ENCODE peak calls at places on chromosome 17, in five cellular contexts. Z is prostate gland, U is esophagus squamous epithelium, Y is adrenal gland, Q is testis. D is an unnamed sample.

GRCh38 chr17:3512512-3513171 is 36.8 kb downstream of the ASPA start:
- DNase-seq in Y (no peak), U (no peak), Q (peak), Z (no peak), D (no peak)

GRCh38 chr17:69717819-69718218 is 303.3 kb downstream of the MAP2K6 start:
- DNase-seq in Q (no peak), U (no peak), Z (no peak), Y (no peak), D (no peak)

GRCh38 chr17:77726549-77726957 is 231.9 kb upstream of the TNRC6C start:
- DNase-seq in Z (no peak), Q (no peak), U (no peak), Y (no peak), D (no peak)

GRCh38 chr17:11705111-11705510 is 106.8 kb downstream of the DNAH9 start:
- DNase-seq in Z (no peak), Y (no peak), Q (no peak), U (no peak), D (no peak)

GRCh38 chr17:77959926-77960521 is 1.5 kb downstream of the TNRC6C start:
- DNase-seq in Z (no peak), U (no peak), Y (no peak), Q (no peak), D (no peak)

GRCh38 chr17:35428229-35428628 is 4.1 kb downstream of the SLFN12 start:
- DNase-seq in Z (no peak), U (no peak), Y (no peak), Q (no peak), D (no peak)

GRCh38 chr17:44376124-44376523 is 12.5 kb upstream of the FAM171A2 start:
- DNase-seq in Y (peak), U (no peak), Z (no peak), Q (peak), D (peak)

GRCh38 chr17:67056746-67057490 is 12.6 kb downstream of the CACNG1 start:
- DNase-seq in Z (no peak), U (no peak), Y (no peak), Q (no peak), D (no peak)

GRCh38 chr17:1398028-1398427 is 2.0 kb downstream of the YWHAE start:
- DNase-seq in U (no peak), Z (no peak), Y (no peak), Q (peak), D (no peak)

GRCh38 chr17:28760987-28761562 is 17.3 kb downstream of the TRAF4 start:
- DNase-seq in Q (no peak), Y (peak), Z (peak), U (no peak), D (no peak)

GRCh38 chr17:75144816-75145511 is 9.3 kb downstream of the JPT1 start:
- DNase-seq in Q (no peak), Z (no peak), Y (no peak), U (no peak), D (no peak)

GRCh38 chr17:3914319-3914685 is 2.0 kb downstream of the P2RX1 start:
- DNase-seq in Q (no peak), U (no peak), Y (no peak), Z (no peak), D (no peak)

GRCh38 chr17:13287226-13287625 is 269.4 kb upstream of the ELAC2 start:
- DNase-seq in Z (peak), Y (no peak), U (no peak), Q (no peak), D (no peak)

GRCh38 chr17:50578173-50578572 is 17.7 kb downstream of the CACNA1G start:
- DNase-seq in U (no peak), Z (no peak), Q (no peak), Y (no peak), D (no peak)

GRCh38 chr17:2388020-2388704 is 12.7 kb downstream of the MNT start:
- DNase-seq in Y (no peak), U (no peak), Q (no peak), Z (no peak), D (no peak)

GRCh38 chr17:64615025-64615677 is 47.0 kb downstream of the SMURF2 start:
- DNase-seq in Y (no peak), Q (no peak), Z (no peak), U (no peak), D (no peak)

GRCh38 chr17:75317671-75318070 is 28.4 kb upstream of the SLC25A19 start:
- DNase-seq in Y (no peak), Z (no peak), Q (no peak), U (no peak), D (no peak)

GRCh38 chr17:16378631-16379282 is 2.1 kb upstream of the UBB start:
- DNase-seq in Q (peak), Y (no peak), Z (peak), U (no peak), D (no peak)

GRCh38 chr17:2710804-2711607 is 558 bp downstream of the CLUH start:
- DNase-seq in Q (no peak), Y (no peak), Z (no peak), U (no peak), D (no peak)

GRCh38 chr17:78974635-78975591 is 4.8 kb downstream of the LGALS3BP start:
- DNase-seq in Y (peak), Z (peak), U (no peak), Q (peak), D (no peak)
- TF ChIP-seq POLR2A in Y (no peak), Z (no peak), U (no peak), Q (no peak), D (no peak)

GRCh38 chr17:27496501-27496943 is 40.3 kb downstream of the KSR1 start:
- DNase-seq in U (no peak), Q (no peak), Z (peak), Y (no peak), D (no peak)
- TF ChIP-seq POLR2A in U (no peak), Q (no peak), Z (no peak), Y (no peak), D (no peak)

GRCh38 chr17:39635614-39636176 is 1.2 kb upstream of the STARD3 start:
- DNase-seq in Y (no peak), Z (no peak), Q (no peak), U (no peak), D (no peak)

GRCh38 chr17:39639043-39639442 is 2.1 kb downstream of the STARD3 start:
- DNase-seq in Z (no peak), Q (no peak), U (no peak), Y (no peak), D (no peak)

GRCh38 chr17:39638317-39638716 is 1.4 kb downstream of the STARD3 start:
- DNase-seq in Z (no peak), Q (no peak), Y (no peak), U (no peak), D (no peak)

GRCh38 chr17:39636587-39636926 is 387 bp upstream of the STARD3 start:
- DNase-seq in Z (no peak), Q (no peak), U (no peak), Y (no peak), D (no peak)

DNA sequence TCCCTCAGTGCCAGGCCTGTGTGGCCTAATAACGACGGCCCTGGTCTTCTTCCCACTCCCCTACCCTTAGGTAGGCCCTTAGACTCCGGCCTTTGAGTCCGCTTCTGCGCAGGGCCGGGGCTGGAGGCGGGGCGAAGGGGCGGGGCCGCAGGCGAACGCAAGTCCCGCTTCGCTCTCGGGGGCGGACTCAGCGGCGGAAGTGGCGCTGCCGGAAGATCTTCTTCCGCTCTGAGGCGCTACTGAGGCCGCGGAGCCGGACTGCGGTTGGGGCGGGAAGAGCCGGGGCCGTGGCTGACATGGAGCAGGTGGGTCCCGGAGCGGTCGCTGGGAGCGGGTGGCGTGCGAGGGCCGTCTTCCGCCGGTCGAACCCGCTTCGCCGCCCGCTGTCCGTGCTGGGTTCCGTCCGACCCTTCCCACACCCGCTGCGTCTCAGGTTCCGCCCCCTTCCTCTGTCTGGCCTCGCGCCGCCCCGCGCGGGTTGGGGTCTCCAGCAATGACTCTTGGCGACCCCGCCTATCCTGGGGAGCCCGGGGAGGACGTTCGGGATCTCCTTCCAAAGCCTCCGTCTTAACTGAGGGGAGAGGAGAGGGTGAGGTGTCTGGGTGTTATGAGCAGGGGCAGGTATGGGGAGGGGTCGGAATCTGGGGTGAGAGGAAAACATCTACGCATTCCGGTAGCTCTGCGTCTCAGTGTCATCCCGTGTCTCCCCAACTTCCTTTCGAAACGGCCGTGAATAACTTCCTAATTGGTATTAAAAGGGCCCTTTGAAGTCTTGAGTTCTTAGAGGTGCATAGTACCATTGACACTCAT is at the start of gene STARD3:
- DNase-seq in Z (peak), Q (peak), U (peak), Y (peak), D (peak)
- TF ChIP-seq POLR2A in Z (peak), Q (peak), U (peak), Y (peak), D (peak)

DNA sequence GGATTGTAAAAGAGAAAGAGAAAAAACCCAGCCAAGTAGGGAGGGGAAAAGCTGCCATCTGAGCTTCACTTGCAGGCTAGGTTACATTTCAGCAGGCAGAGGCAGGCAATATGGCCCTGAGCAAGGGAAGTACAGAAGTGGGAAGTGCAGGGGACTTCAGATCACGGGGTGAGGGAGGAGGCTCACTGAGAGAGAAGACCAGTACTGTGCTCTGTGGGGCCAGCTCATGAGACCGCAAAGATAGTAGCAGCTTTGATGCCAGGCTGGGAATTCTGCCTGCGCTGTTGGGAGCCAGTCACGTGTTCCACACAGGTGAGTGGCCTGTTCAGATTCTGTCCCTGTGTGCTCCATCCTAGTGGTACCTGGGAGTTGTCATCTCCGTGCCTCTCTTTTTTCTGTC is 230.7 kb downstream of the MSI2 start:
- DNase-seq in Q (peak), Z (peak), U (no peak), Y (no peak), D (no peak)
- TF ChIP-seq POLR2A in Q (no peak), Z (no peak), U (no peak), Y (no peak), D (no peak)

DNA sequence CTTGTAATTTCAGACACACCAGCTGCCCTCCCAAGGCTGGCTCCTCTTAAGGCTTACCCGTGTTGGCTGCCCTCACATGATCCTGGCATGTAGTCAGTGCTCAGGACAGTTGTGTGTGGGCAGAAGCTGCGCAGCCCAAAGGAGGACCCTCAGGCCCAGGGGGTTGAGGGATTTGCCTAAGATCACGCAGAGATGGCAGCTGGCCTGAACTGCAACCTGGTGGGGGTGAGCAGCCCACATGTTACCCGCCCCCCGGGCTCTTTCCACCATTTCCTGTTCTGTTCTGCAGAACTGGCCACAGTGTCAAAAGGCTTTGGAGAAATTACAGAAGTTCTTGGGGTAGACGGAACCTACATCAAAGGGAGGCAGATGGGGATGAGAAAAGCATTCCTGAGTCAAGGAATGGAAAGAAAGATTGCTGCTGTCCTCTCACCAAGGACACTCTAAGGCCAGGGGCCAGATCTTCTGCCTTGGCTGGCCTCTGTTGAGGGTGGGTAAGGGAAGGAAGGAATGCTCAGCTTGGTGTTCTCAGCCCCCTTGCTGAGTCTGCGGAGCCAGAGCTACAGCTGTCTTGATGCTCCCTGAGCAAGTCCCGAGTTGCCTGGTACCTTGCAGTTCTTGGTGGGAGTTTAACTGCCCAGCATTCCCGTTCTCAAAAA is 53.0 kb downstream of the EPN2 start:
- DNase-seq in Z (no peak), Y (no peak), Q (no peak), U (no peak), D (no peak)
- TF ChIP-seq POLR2A in Z (no peak), Y (no peak), Q (no peak), U (no peak), D (no peak)

DNA sequence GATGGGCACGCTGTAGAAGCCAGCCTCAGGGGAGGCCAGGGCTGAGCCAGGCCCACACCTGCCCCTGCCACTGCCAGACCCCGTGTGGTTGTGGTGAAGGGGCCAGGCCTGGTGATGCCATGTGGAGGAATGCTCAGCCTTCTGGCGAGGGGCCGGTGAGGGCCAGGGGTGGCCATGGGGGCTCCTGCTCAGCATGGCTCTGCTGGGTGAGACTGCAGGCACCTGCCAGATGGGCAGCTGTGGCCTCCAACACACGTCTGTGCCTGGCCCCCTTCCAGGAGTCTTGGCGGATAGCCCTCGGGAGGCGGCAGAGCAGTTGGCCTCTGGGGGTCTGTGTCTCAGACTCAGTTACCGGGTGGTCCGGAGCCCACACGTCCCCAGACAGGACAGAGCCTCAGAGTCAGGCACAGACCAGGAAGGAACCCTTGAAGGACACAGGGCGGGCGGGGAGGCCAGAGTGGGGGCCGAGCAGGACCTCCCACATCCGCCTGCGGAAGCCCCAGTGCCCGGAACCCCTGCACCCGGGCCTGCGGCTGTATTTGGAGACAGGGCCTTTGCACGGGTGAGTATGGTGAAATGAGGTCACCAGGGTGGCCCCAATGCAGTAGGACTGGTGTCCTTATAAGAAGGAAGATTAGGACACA is 22.5 kb upstream of the CHMP6 start:
- DNase-seq in U (no peak), Y (no peak), Q (no peak), Z (no peak), D (no peak)
- TF ChIP-seq POLR2A in U (no peak), Y (no peak), Q (no peak), Z (no peak), D (no peak)

GRCh38 chr17:73365934-73366623 is 54.3 kb upstream of the CDC42EP4 start:
- DNase-seq in Q (peak), U (no peak), Z (no peak), Y (peak), D (no peak)
- TF ChIP-seq POLR2A in Q (no peak), U (no peak), Z (no peak), Y (peak), D (no peak)

DNA sequence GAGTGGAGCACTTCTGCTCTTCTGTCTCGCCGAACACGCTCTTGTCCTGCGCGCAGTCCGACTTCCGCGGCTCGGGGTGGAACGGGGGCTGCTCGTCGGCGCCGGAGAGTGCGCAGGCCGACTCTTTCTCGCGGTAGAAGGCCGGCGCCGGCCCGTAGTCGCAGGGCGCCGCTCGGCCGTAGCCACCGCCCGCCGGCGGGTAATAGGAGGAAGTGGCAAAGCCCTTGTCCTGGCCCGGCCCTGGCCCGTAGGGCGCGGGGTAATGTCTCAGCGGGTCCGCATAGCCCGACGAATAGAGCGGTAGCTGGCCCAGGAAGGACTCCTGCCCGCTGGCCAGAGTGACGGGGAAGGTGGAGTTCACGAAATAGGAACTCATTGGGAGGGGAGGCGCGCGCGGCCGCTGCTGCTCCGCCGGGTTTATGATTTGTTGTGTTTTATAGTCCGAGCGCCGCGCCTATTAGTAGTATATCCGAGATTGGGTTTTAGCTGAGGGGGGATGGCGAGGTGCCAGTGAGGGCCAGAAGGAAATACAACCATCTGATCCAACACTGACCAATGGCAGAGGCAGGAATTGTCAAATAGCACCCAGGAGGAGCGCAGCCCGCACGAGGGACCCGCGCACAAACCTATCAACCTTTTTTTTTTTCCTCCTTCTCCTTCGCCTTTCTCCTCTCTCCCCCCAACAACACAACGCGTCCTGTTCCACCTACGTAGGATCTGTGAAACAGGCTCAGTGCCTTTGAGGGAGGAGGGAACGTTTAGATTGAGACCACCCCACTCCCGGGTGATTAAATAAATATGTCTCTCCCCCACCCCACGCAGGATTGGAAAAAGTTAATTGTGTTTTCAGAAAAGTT is 4.4 kb upstream of the HOXB5 start:
- DNase-seq in U (no peak), Y (peak), Q (no peak), Z (no peak), D (no peak)
- TF ChIP-seq POLR2A in U (no peak), Y (peak), Q (no peak), Z (no peak), D (no peak)

GRCh38 chr17:17751996-17752821 is 71.0 kb downstream of the RAI1 start:
- DNase-seq in U (peak), Z (peak), Y (peak), Q (peak), D (peak)
- TF ChIP-seq POLR2A in U (no peak), Z (no peak), Y (peak), Q (peak), D (peak)

DNA sequence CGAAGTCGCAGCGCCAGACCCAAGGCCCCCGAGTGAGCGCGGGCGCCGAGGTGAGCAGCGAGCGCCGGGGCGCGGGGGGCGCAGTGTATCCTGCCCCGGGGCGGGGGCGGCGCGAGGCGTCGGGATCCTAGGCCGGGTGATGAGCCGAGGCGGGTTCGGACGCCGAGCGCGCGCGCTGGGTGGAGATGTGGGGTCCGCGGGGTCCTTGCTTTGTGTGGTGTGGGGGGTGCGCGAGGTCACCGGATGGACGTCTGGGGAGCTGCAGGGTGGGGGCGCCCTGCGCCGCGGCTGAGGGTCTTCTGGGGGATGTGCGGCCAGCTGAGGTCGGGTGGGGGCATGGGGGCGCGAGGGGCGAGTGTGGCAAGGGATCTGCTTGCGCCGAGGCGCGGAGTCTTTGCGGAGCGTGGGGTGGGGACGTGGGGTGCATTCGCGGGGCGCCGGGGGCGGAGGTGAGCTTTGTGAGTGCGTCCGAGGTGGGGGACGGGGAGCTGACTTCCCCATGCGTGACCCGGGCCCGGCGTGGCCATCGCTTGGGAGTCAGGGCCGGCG is 560 bp downstream of the RAI1 start:
- DNase-seq in Y (no peak), Z (peak), U (no peak), Q (peak), D (no peak)
- TF ChIP-seq POLR2A in Y (no peak), Z (no peak), U (no peak), Q (no peak), D (no peak)

D was measured in H54.